ENCODE peak calls at places on chromosome 12, in seven cellular contexts. F is stimulated activated CD4-positive, alpha-beta T cell treated with anti-CD3 and anti-CD28 coated beads, Interleukin-2, amount 100 ng/mL, for 48 hours; R is CD4-positive, CD25-positive, alpha-beta regulatory T cell; T is GM23248; E is SW 1271; O is AG04450; P is NCI-H1092. H is an unnamed sample.
A peak's percentile ranks its signal among the peaks of the same experiment; 100 is the strongest.

GRCh38 chr12:8699714-8700113 is 1.9 kb downstream of the RIMKLB start:
- DNase-seq in E (no peak), O (no peak), R (no peak), F (no peak), P (no peak), T (no peak), H (no peak)

GRCh38 chr12:119154435-119154818 is 24.3 kb upstream of the HSPB8 start:
- DNase-seq in P (no peak), O (no peak), R (no peak), T (peak; percentile 27), F (no peak), E (no peak), H (no peak)

GRCh38 chr12:80676856-80677255 is 30.6 kb upstream of the MYF6 start:
- DNase-seq in F (no peak), P (no peak), O (no peak), R (no peak), E (no peak), T (no peak), H (no peak)

GRCh38 chr12:116863275-116863767 is 17.9 kb downstream of the HRK start:
- DNase-seq in T (peak; percentile 67), P (no peak), O (peak; percentile 27), R (no peak), F (no peak), E (no peak), H (no peak)

GRCh38 chr12:9694220-9694619 is 24.7 kb downstream of the CLEC2D start:
- DNase-seq in R (no peak), F (no peak), T (no peak), P (no peak), E (no peak), O (no peak), H (no peak)

GRCh38 chr12:95538002-95538401 is 13.3 kb downstream of the USP44 start:
- DNase-seq in P (no peak), O (no peak), R (no peak), F (no peak), E (no peak), T (no peak), H (no peak)

GRCh38 chr12:115758886-115759620 is 518.4 kb downstream of the MED13L start:
- DNase-seq in T (no peak), R (no peak), O (no peak), E (no peak), P (no peak), F (no peak), H (no peak)

GRCh38 chr12:131948166-131948712 is 1.5 kb upstream of the EP400 start:
- DNase-seq in O (no peak), P (no peak), E (no peak), T (peak; percentile 14), F (no peak), R (no peak), H (no peak)

GRCh38 chr12:92134638-92135274 is 10.9 kb downstream of the BTG1 start:
- DNase-seq in O (no peak), F (no peak), E (no peak), P (no peak), R (no peak), T (peak; percentile 85), H (no peak)

GRCh38 chr12:46443594-46444263 is 71.2 kb upstream of the SLC38A2 start:
- DNase-seq in P (no peak), O (no peak), R (no peak), F (no peak), T (no peak), E (no peak), H (no peak)

GRCh38 chr12:95699579-95699978 is 91.0 kb downstream of the NTN4 start:
- DNase-seq in T (no peak), O (no peak), F (no peak), R (no peak), E (no peak), P (no peak), H (no peak)

GRCh38 chr12:117803013-117803412 is 165.8 kb downstream of the KSR2 start:
- DNase-seq in E (no peak), O (no peak), R (no peak), P (no peak), T (no peak), F (no peak), H (no peak)

GRCh38 chr12:68177562-68177961 is 18.0 kb upstream of the IFNG start:
- DNase-seq in O (no peak), E (no peak), F (no peak), P (no peak), R (no peak), T (no peak), H (no peak)

GRCh38 chr12:46367351-46368029 is 5.1 kb downstream of the SLC38A2 start:
- DNase-seq in T (no peak), F (no peak), P (no peak), O (no peak), E (no peak), R (no peak), H (no peak)

GRCh38 chr12:28563926-28564325 is 373.7 kb downstream of the CCDC91 start:
- DNase-seq in O (peak; percentile 64), F (no peak), T (peak; percentile 90), P (no peak), R (no peak), E (no peak), H (no peak)

GRCh38 chr12:81255456-81255855 is 177.6 kb downstream of the ACSS3 start:
- DNase-seq in O (no peak), R (no peak), P (no peak), E (no peak), T (no peak), F (no peak), H (no peak)

GRCh38 chr12:45189766-45190403 is 26.0 kb upstream of the ANO6 start:
- DNase-seq in F (no peak), E (no peak), R (no peak), P (no peak), T (no peak), O (no peak), H (no peak)

GRCh38 chr12:94805749-94806148 is 155.4 kb upstream of the TMCC3 start:
- DNase-seq in F (no peak), T (peak; percentile 72), P (no peak), O (no peak), R (no peak), E (no peak), H (no peak)

GRCh38 chr12:119902084-119902509 is 25.0 kb upstream of the CIT start:
- DNase-seq in O (peak; percentile 32), E (peak; percentile 23), T (peak; percentile 82), F (peak; percentile 69), P (peak; percentile 12), R (peak; percentile 65), H (peak; percentile 51)

GRCh38 chr12:126784328-126784921 is 1482.5 kb upstream of the TMEM132C start:
- DNase-seq in F (peak; percentile 8), E (peak; percentile 6), R (no peak), O (no peak), T (peak; percentile 74), P (peak; percentile 60), H (no peak)

GRCh38 chr12:8697120-8697475 is 693 bp upstream of the RIMKLB start:
- DNase-seq in R (peak; percentile 20), P (peak; percentile 41), T (peak; percentile 72), O (no peak), E (no peak), F (no peak), H (no peak)

GRCh38 chr12:48934312-48934706 is 9.0 kb upstream of the FKBP11 start:
- DNase-seq in F (no peak), T (no peak), R (no peak), O (no peak), P (no peak), E (no peak), H (no peak)

GRCh38 chr12:113186033-113186365 is 478 bp downstream of the RITA1 start:
- DNase-seq in T (peak; percentile 43), F (no peak), O (no peak), R (no peak), P (no peak), E (no peak), H (no peak)

GRCh38 chr12:100578923-100579322 is 5.4 kb downstream of the GAS2L3 start:
- DNase-seq in F (no peak), O (no peak), E (no peak), R (no peak), T (no peak), P (no peak), H (no peak)

GRCh38 chr12:15706010-15706676 is 83.0 kb downstream of the EPS8 start:
- DNase-seq in R (no peak), T (no peak), P (no peak), O (no peak), E (no peak), F (no peak), H (no peak)

GRCh38 chr12:118288174-118288573 is 84.5 kb downstream of the TAOK3 start:
- DNase-seq in O (no peak), T (no peak), F (no peak), E (no peak), R (no peak), P (no peak), H (no peak)

H was measured in GM19239.